ENCODE peak calls at places on chromosomes 13 and 19, in five cellular contexts. Z is cardiac fibroblast, I is HCT116, C is kidney, P is endothelial cell of umbilical vein. A is an unnamed sample.
A peak's percentile ranks its signal among the peaks of the same experiment; 100 is the strongest.

GRCh38 chr19:50896591-50897190 is 14.5 kb downstream of the KLK4 start:
- DNase-seq in Z (peak; percentile 14), I (peak; percentile 60), C (no peak), P (no peak), A (no peak)

GRCh38 chr19:29505034-29505824 is 20.6 kb upstream of the VSTM2B start:
- DNase-seq in Z (no peak), I (no peak), C (peak; percentile 55), P (no peak), A (no peak)

GRCh38 chr19:6801397-6802086 is 29.0 kb downstream of the VAV1 start:
- DNase-seq in Z (peak; percentile 50), I (peak; percentile 56), C (peak; percentile 83), P (peak; percentile 9), A (peak; percentile 95)

GRCh38 chr13:110702591-110703526 is 3.1 kb downstream of the CARS2 start:
- DNase-seq in Z (no peak), I (no peak), C (no peak), P (no peak), A (no peak)

GRCh38 chr13:78121459-78122348 is 203.1 kb upstream of the EDNRB start:
- DNase-seq in Z (peak; percentile 85), I (peak; percentile 34), C (no peak), P (peak; percentile 82), A (peak; percentile 37)

GRCh38 chr13:82341116-82341515 is 1541.2 kb downstream of the SLITRK1 start:
- DNase-seq in Z (no peak), I (no peak), C (no peak), P (no peak), A (no peak)

GRCh38 chr13:25899952-25900351 is 151.9 kb downstream of the SHISA2 start:
- DNase-seq in Z (no peak), I (no peak), C (no peak), P (no peak), A (no peak)

GRCh38 chr19:45275370-45275971 is 24.4 kb downstream of the MARK4 start:
- DNase-seq in Z (no peak), I (no peak), C (no peak), P (no peak), A (no peak)

A was measured in DND-41.